ENCODE peak calls at places on chromosomes 13 and 19, in four cellular contexts. One of them, this sample, is unnamed.
A peak's percentile ranks its signal among the peaks of the same experiment; 100 is the strongest.

GRCh38 chr19:15280915-15281683 is 48.9 kb upstream of the EPHX3 start:
- DNase-seq in H1: no peak
- DNase-seq in K562: peak; percentile 43
- DNase-seq in SK-N-SH: peak; percentile 70
- DNase-seq in this sample: no peak

GRCh38 chr19:14582894-14583340 is at the start of gene CLEC17A:
- DNase-seq in H1: no peak
- DNase-seq in K562: no peak
- DNase-seq in SK-N-SH: no peak
- DNase-seq in this sample: no peak

GRCh38 chr19:55677572-55678028 is 2.6 kb downstream of the EPN1 start:
- DNase-seq in H1: no peak
- DNase-seq in K562: no peak
- DNase-seq in SK-N-SH: no peak
- DNase-seq in this sample: no peak

GRCh38 chr13:40318366-40318765 is 348.1 kb downstream of the FOXO1 start:
- DNase-seq in H1: no peak
- DNase-seq in K562: no peak
- DNase-seq in SK-N-SH: peak; percentile 36
- DNase-seq in this sample: no peak

GRCh38 chr19:16587031-16588023 is 15.1 kb upstream of the SLC35E1 start:
- DNase-seq in H1: no peak
- DNase-seq in K562: no peak
- DNase-seq in SK-N-SH: no peak
- DNase-seq in this sample: no peak

GRCh38 chr19:39557791-39558622 is 18.0 kb upstream of the EID2 start:
- DNase-seq in H1: no peak
- DNase-seq in K562: no peak
- DNase-seq in SK-N-SH: no peak
- DNase-seq in this sample: no peak

GRCh38 chr19:7857727-7858701 is 16.2 kb downstream of the PRR36 start:
- DNase-seq in H1: peak; percentile 84
- DNase-seq in K562: peak; percentile 86
- DNase-seq in SK-N-SH: no peak
- DNase-seq in this sample: peak; percentile 85

GRCh38 chr13:74040200-74040599 is 94.0 kb downstream of the KLF12 start:
- DNase-seq in H1: peak; percentile 81
- DNase-seq in K562: peak; percentile 15
- DNase-seq in SK-N-SH: peak; percentile 55
- DNase-seq in this sample: peak; percentile 87

GRCh38 chr13:98299243-98299953 is 122.3 kb upstream of the RNF113B start:
- DNase-seq in H1: no peak
- DNase-seq in K562: no peak
- DNase-seq in SK-N-SH: no peak
- DNase-seq in this sample: no peak

GRCh38 chr13:103510007-103510406 is 443.8 kb upstream of the SLC10A2 start:
- DNase-seq in H1: no peak
- DNase-seq in K562: no peak
- DNase-seq in SK-N-SH: no peak
- DNase-seq in this sample: peak; percentile 11

GRCh38 chr19:4233282-4233853 is 4.0 kb downstream of the EBI3 start:
- DNase-seq in H1: peak; percentile 98
- DNase-seq in K562: peak; percentile 77
- DNase-seq in SK-N-SH: peak; percentile 84
- DNase-seq in this sample: peak; percentile 84

GRCh38 chr19:49017666-49018351 is 918 bp upstream of the LHB start:
- DNase-seq in H1: peak; percentile 78
- DNase-seq in K562: peak; percentile 74
- DNase-seq in SK-N-SH: peak; percentile 89
- DNase-seq in this sample: peak; percentile 66

GRCh38 chr13:44231786-44232516 is 141.7 kb upstream of the SERP2 start:
- DNase-seq in H1: peak; percentile 62
- DNase-seq in K562: no peak
- DNase-seq in SK-N-SH: no peak
- DNase-seq in this sample: peak; percentile 55

GRCh38 chr13:106259928-106260327 is 275.5 kb downstream of the EFNB2 start:
- DNase-seq in H1: no peak
- DNase-seq in K562: no peak
- DNase-seq in SK-N-SH: no peak
- DNase-seq in this sample: no peak

GRCh38 chr19:40687525-40688016 is 2.9 kb downstream of the NUMBL start:
- DNase-seq in H1: no peak
- DNase-seq in K562: peak; percentile 72
- DNase-seq in SK-N-SH: no peak
- DNase-seq in this sample: no peak

GRCh38 chr13:41762796-41763195 is 198.1 kb downstream of the VWA8 start:
- DNase-seq in H1: no peak
- DNase-seq in K562: no peak
- DNase-seq in SK-N-SH: no peak
- DNase-seq in this sample: no peak

GRCh38 chr19:41997121-41997850 is 3.3 kb upstream of the ATP1A3 start:
- DNase-seq in H1: peak; percentile 91
- DNase-seq in K562: peak; percentile 80
- DNase-seq in SK-N-SH: peak; percentile 62
- DNase-seq in this sample: peak; percentile 81

GRCh38 chr13:40664100-40665060 is 2.1 kb downstream of the FOXO1 start:
- DNase-seq in H1: peak; percentile 59
- DNase-seq in K562: peak; percentile 50
- DNase-seq in SK-N-SH: peak; percentile 70
- DNase-seq in this sample: peak; percentile 45

GRCh38 chr19:39156230-39156890 is 30.8 kb downstream of the PAK4 start:
- DNase-seq in H1: no peak
- DNase-seq in K562: peak; percentile 72
- DNase-seq in SK-N-SH: no peak
- DNase-seq in this sample: no peak

GRCh38 chr13:50277906-50278305 is 262.7 kb downstream of the KCNRG start:
- DNase-seq in H1: no peak
- DNase-seq in K562: no peak
- DNase-seq in SK-N-SH: no peak
- DNase-seq in this sample: no peak

GRCh38 chr19:56245062-56245740 is 27.3 kb upstream of the EDDM13 start:
- DNase-seq in H1: no peak
- DNase-seq in K562: no peak
- DNase-seq in SK-N-SH: no peak
- DNase-seq in this sample: no peak

GRCh38 chr19:51029718-51030117 is 3.3 kb upstream of the KLK11 start:
- DNase-seq in H1: no peak
- DNase-seq in K562: peak; percentile 66
- DNase-seq in SK-N-SH: peak; percentile 39
- DNase-seq in this sample: no peak

GRCh38 chr19:41373993-41374392 is 2.3 kb upstream of the TMEM91 start:
- DNase-seq in H1: no peak
- DNase-seq in K562: no peak
- DNase-seq in SK-N-SH: peak; percentile 94
- DNase-seq in this sample: no peak

GRCh38 chr13:39942901-39943273 is 287.4 kb downstream of the COG6 start:
- DNase-seq in H1: peak; percentile 76
- DNase-seq in K562: peak; percentile 26
- DNase-seq in SK-N-SH: peak; percentile 63
- DNase-seq in this sample: peak; percentile 84

GRCh38 chr19:52648336-52648990 is 10.3 kb upstream of the ZNF83 start:
- DNase-seq in H1: no peak
- DNase-seq in K562: no peak
- DNase-seq in SK-N-SH: no peak
- DNase-seq in this sample: no peak

GRCh38 chr19:31500921-31501320 is 151.7 kb upstream of the TSHZ3 start:
- DNase-seq in H1: no peak
- DNase-seq in K562: no peak
- DNase-seq in SK-N-SH: no peak
- DNase-seq in this sample: no peak

GRCh38 chr19:4523306-4524110 is 5.2 kb upstream of the PLIN4 start:
- DNase-seq in H1: peak; percentile 88
- DNase-seq in K562: peak; percentile 86
- DNase-seq in SK-N-SH: peak; percentile 86
- DNase-seq in this sample: peak; percentile 76

GRCh38 chr19:46495789-46496099 is at the start of gene PNMA8B:
- DNase-seq in H1: peak; percentile 94
- DNase-seq in K562: peak; percentile 84
- DNase-seq in SK-N-SH: peak; percentile 99
- DNase-seq in this sample: peak; percentile 97

GRCh38 chr19:56076413-56076998 is 44.6 kb downstream of the ZNF787 start:
- DNase-seq in H1: peak; percentile 78
- DNase-seq in K562: peak; percentile 60
- DNase-seq in SK-N-SH: peak; percentile 74
- DNase-seq in this sample: peak; percentile 74

GRCh38 chr19:38294090-38294489 is 10.0 kb upstream of the C19orf33 start:
- DNase-seq in H1: no peak
- DNase-seq in K562: no peak
- DNase-seq in SK-N-SH: no peak
- DNase-seq in this sample: no peak

GRCh38 chr13:79194272-79194671 is 211.8 kb downstream of the RBM26 start:
- DNase-seq in H1: no peak
- DNase-seq in K562: no peak
- DNase-seq in SK-N-SH: no peak
- DNase-seq in this sample: no peak

GRCh38 chr19:15264061-15264932 is 32.0 kb upstream of the EPHX3 start:
- DNase-seq in H1: peak; percentile 93
- DNase-seq in K562: peak; percentile 66
- DNase-seq in SK-N-SH: peak; percentile 85
- DNase-seq in this sample: peak; percentile 88

GRCh38 chr13:19587635-19588300 is 26.4 kb upstream of the TPTE2 start:
- DNase-seq in H1: no peak
- DNase-seq in K562: peak; percentile 8
- DNase-seq in SK-N-SH: peak; percentile 45
- DNase-seq in this sample: no peak

GRCh38 chr13:47332149-47332548 is 435.3 kb upstream of the HTR2A start:
- DNase-seq in H1: no peak
- DNase-seq in K562: no peak
- DNase-seq in SK-N-SH: no peak
- DNase-seq in this sample: no peak

GRCh38 chr19:48551437-48552302 is at the start of gene SULT2B1:
- DNase-seq in H1: no peak
- DNase-seq in K562: no peak
- DNase-seq in SK-N-SH: peak; percentile 39
- DNase-seq in this sample: no peak

GRCh38 chr13:45162821-45163220 is 38.0 kb downstream of the KCTD4 start:
- DNase-seq in H1: no peak
- DNase-seq in K562: no peak
- DNase-seq in SK-N-SH: no peak
- DNase-seq in this sample: no peak

GRCh38 chr13:101706651-101707050 is 254.2 kb downstream of the ITGBL1 start:
- DNase-seq in H1: no peak
- DNase-seq in K562: no peak
- DNase-seq in SK-N-SH: no peak
- DNase-seq in this sample: no peak

GRCh38 chr13:101707659-101708058 is 255.2 kb downstream of the ITGBL1 start:
- DNase-seq in H1: no peak
- DNase-seq in K562: no peak
- DNase-seq in SK-N-SH: no peak
- DNase-seq in this sample: no peak

GRCh38 chr13:101700598-101700997 is 248.1 kb downstream of the ITGBL1 start:
- DNase-seq in H1: no peak
- DNase-seq in K562: no peak
- DNase-seq in SK-N-SH: no peak
- DNase-seq in this sample: no peak

GRCh38 chr13:101703081-101703480 is 250.6 kb downstream of the ITGBL1 start:
- DNase-seq in H1: no peak
- DNase-seq in K562: no peak
- DNase-seq in SK-N-SH: no peak
- DNase-seq in this sample: no peak

GRCh38 chr13:101703838-101704237 is 251.4 kb downstream of the ITGBL1 start:
- DNase-seq in H1: no peak
- DNase-seq in K562: no peak
- DNase-seq in SK-N-SH: no peak
- DNase-seq in this sample: no peak
- TF ChIP-seq TEAD4 in H1: no peak
- TF ChIP-seq TEAD4 in K562: no peak
- TF ChIP-seq TEAD4 in SK-N-SH: no peak
- TF ChIP-seq TEAD4 in this sample: no peak

GRCh38 chr13:67230774-67231480 is 791 bp upstream of the PCDH9 start:
- DNase-seq in H1: peak; percentile 74
- DNase-seq in K562: peak; percentile 8
- DNase-seq in SK-N-SH: peak; percentile 69
- DNase-seq in this sample: peak; percentile 69
- TF ChIP-seq TEAD4 in H1: no peak
- TF ChIP-seq TEAD4 in K562: no peak
- TF ChIP-seq TEAD4 in SK-N-SH: no peak
- TF ChIP-seq TEAD4 in this sample: no peak

GRCh38 chr13:110070511-110071120 is 236.3 kb downstream of the COL4A1 start:
- DNase-seq in H1: no peak
- DNase-seq in K562: no peak
- DNase-seq in SK-N-SH: no peak
- DNase-seq in this sample: no peak
- TF ChIP-seq TEAD4 in H1: no peak
- TF ChIP-seq TEAD4 in K562: no peak
- TF ChIP-seq TEAD4 in SK-N-SH: no peak
- TF ChIP-seq TEAD4 in this sample: no peak

DNA sequence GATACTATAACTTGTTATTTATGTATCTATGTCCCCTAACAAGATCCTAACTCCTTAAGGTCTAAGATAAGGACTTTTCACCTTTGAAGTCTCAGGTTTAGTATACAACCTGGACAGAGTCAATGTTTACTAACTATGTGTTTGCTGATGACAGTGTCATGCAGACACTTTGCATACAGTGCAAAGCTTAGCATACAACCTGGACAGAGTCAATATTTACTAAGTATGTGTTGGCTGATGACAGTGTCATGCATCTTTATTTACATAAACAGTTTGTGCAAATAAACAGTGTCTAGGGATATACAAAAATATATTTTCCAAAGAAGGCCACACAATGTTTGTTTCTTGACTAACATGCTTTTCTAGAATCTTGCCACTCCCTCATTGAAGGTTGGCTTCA is 34.7 kb downstream of the DCT start:
- DNase-seq in H1: no peak
- DNase-seq in K562: no peak
- DNase-seq in SK-N-SH: no peak
- DNase-seq in this sample: no peak
- TF ChIP-seq TEAD4 in H1: no peak
- TF ChIP-seq TEAD4 in K562: no peak
- TF ChIP-seq TEAD4 in SK-N-SH: no peak
- TF ChIP-seq TEAD4 in this sample: no peak

GRCh38 chr13:36130168-36130541 is 1.0 kb downstream of the DCLK1 start:
- DNase-seq in H1: no peak
- DNase-seq in K562: no peak
- DNase-seq in SK-N-SH: no peak
- DNase-seq in this sample: no peak

GRCh38 chr13:36129539-36129938 is 1.6 kb downstream of the DCLK1 start:
- DNase-seq in H1: no peak
- DNase-seq in K562: no peak
- DNase-seq in SK-N-SH: no peak
- DNase-seq in this sample: no peak

GRCh38 chr13:36130542-36131214 is 504 bp downstream of the DCLK1 start:
- DNase-seq in H1: peak; percentile 75
- DNase-seq in K562: no peak
- DNase-seq in SK-N-SH: peak; percentile 80
- DNase-seq in this sample: peak; percentile 59

GRCh38 chr13:36131931-36132297 is 732 bp upstream of the DCLK1 start:
- DNase-seq in H1: no peak
- DNase-seq in K562: no peak
- DNase-seq in SK-N-SH: no peak
- DNase-seq in this sample: no peak

GRCh38 chr13:36131215-36131930 is at the start of gene DCLK1:
- DNase-seq in H1: peak; percentile 77
- DNase-seq in K562: no peak
- DNase-seq in SK-N-SH: peak; percentile 80
- DNase-seq in this sample: peak; percentile 73
- TF ChIP-seq TEAD4 in H1: no peak
- TF ChIP-seq TEAD4 in K562: no peak
- TF ChIP-seq TEAD4 in SK-N-SH: no peak
- TF ChIP-seq TEAD4 in this sample: no peak